ENCODE peak calls at places on chromosomes 6 and 20, in four cellular contexts. J is cardiac muscle cell; N is CD8-positive, alpha-beta T cell; Q is right lobe of liver. R is an unnamed sample.

GRCh38 chr6:2441881-2442475 is 196.6 kb upstream of the GMDS start:
- DNase-seq in J (no peak), N (no peak), Q (no peak), R (peak)

GRCh38 chr6:154239392-154239791 is 117.2 kb downstream of the IPCEF1 start:
- DNase-seq in J (no peak), N (no peak), Q (no peak), R (peak)

GRCh38 chr6:167993169-167993568 is 4.3 kb upstream of the KIF25 start:
- DNase-seq in J (peak), N (no peak), Q (no peak), R (no peak)

GRCh38 chr6:119224095-119224701 is 125.4 kb downstream of the MAN1A1 start:
- DNase-seq in J (no peak), N (no peak), Q (no peak), R (no peak)

GRCh38 chr20:62546606-62547005 is 70.8 kb upstream of the GATA5 start:
- DNase-seq in J (no peak), N (no peak), Q (no peak), R (no peak)

GRCh38 chr6:144346719-144347446 is 61.7 kb downstream of the UTRN start:
- DNase-seq in J (peak), N (no peak), Q (no peak), R (no peak)

GRCh38 chr6:55869731-55870130 is 5.7 kb downstream of the BMP5 start:
- DNase-seq in J (no peak), N (no peak), Q (no peak), R (no peak)

GRCh38 chr6:45436544-45437440 is 59.1 kb upstream of the SUPT3H start:
- DNase-seq in J (peak), N (no peak), Q (no peak), R (no peak)

GRCh38 chr20:7090001-7090400 is 322.5 kb downstream of the BMP2 start:
- DNase-seq in J (no peak), N (no peak), Q (no peak), R (peak)

GRCh38 chr6:1840491-1841121 is 230.9 kb downstream of the FOXC1 start:
- DNase-seq in J (no peak), N (no peak), Q (no peak), R (no peak)

DNA sequence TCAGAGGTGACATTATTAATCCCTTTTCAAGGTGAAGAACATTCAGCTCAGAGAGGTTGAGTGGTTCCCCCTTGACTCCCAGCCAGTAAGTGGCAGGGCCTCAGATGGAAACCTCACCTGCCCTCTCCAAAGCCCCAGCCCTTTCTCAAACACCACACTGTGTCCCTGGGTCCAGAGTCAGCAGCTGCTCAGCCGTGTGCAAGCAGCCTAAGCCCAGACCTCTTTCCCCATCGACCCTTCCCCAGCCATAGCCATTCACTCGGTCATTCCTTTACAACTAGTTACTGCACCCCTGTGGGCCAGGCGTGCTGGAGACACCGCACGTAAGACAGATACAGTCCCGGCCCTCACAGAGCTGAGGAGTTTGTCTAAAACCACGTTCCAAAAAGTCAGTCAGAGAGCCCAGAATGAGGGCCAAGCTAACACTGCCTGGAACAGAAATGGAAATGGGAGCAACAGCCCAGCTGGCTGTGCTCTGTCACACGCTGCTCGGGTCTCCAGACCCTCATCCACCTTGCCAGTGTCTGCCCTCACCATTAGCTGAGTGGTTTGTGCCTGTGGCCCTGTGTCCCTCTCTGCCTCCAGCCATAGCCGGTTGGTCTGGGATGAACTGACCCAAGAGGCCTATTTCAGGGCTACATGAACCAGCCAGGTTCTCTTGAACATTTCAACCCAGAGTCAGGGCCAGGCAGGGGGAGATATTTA is 29.6 kb downstream of the ZC3H12D start:
- DNase-seq in J (no peak), N (no peak), Q (no peak), R (no peak)
- H3K27ac ChIP-seq in J (no peak), N (no peak), Q (peak), R (no peak)

GRCh38 chr6:72674842-72675241 is 53.0 kb downstream of the KCNQ5 start:
- DNase-seq in J (no peak), N (no peak), Q (no peak), R (no peak)

GRCh38 chr6:72675396-72675795 is 53.5 kb downstream of the KCNQ5 start:
- DNase-seq in J (no peak), N (no peak), Q (no peak), R (no peak)

GRCh38 chr6:72676995-72677394 is 55.1 kb downstream of the KCNQ5 start:
- DNase-seq in J (no peak), N (no peak), Q (no peak), R (no peak)

GRCh38 chr6:72672906-72673305 is 51.0 kb downstream of the KCNQ5 start:
- DNase-seq in J (no peak), N (no peak), Q (no peak), R (no peak)

DNA sequence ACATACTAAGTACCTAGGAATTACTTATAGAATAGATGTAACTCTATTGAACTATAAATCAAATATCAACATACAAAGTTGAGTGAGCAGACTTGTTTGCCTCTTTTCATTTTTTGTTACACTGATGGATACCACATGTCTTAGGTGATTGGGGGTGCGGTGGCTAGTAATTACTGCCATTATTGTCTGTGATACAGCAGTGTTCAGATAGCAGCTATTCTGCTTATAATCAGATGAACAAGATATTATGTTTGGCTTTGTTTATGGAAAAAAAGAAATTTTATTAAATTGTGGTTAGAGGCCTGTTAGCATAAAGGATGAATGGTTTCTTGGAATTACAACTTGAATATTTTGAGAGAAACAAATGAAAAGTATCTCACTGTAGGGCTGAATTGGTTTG is 55.9 kb downstream of the KCNQ5 start:
- DNase-seq in J (no peak), N (no peak), Q (no peak), R (no peak)
- H3K27ac ChIP-seq in J (peak), N (no peak), Q (no peak), R (no peak)

GRCh38 chr6:62746161-62746560 is 460.1 kb upstream of the KHDRBS2 start:
- DNase-seq in J (no peak), N (no peak), Q (no peak), R (no peak)
- H3K27ac ChIP-seq in J (no peak), N (no peak), Q (no peak), R (no peak)

DNA sequence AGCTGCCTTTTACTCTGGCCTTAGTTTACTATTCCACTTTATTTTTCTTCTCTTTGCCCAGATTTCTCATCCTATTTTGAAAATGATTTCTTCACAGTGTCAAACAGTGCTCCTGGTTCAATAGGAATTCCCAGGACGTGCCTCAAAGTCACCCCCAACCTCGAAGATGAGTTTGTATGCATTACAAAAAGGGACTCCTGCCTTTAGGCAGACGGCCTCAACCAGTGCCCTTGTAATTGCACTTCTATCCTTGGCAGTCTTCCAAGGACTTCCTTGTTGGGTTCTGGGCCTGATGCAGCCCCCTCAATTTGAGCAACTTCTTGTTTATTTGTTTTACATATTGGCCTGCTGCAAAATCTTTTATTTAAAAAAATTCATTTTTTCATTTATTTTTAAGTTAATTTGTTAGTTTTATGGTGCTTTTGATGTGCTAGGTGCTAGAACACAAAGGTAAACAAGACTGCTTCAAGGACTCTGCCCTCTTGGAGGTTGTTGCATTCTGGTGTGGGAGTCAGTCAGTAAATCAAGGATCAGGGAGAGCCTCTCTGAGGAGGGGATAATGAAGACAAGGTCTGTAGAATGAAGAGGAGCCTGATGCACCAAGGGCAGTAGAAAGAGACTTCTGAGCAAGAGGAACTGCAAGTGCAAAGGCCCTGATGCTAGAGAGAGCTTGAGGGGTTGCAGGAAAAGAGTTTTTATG is 181.5 kb upstream of the LAMP5 start:
- DNase-seq in J (no peak), N (no peak), Q (no peak), R (no peak)
- H3K27ac ChIP-seq in J (peak), N (no peak), Q (no peak), R (no peak)

GRCh38 chr6:35035481-35036030 is 105.6 kb downstream of the TCP11 start:
- DNase-seq in J (no peak), N (no peak), Q (no peak), R (no peak)

GRCh38 chr6:35031611-35032529 is 109.3 kb downstream of the TCP11 start:
- DNase-seq in J (no peak), N (no peak), Q (no peak), R (no peak)

GRCh38 chr6:35034411-35035171 is 106.5 kb downstream of the TCP11 start:
- DNase-seq in J (no peak), N (no peak), Q (no peak), R (no peak)

GRCh38 chr6:35036059-35036827 is 104.9 kb downstream of the TCP11 start:
- DNase-seq in J (no peak), N (no peak), Q (no peak), R (no peak)

GRCh38 chr6:35033683-35034082 is 107.5 kb downstream of the TCP11 start:
- DNase-seq in J (no peak), N (no peak), Q (no peak), R (no peak)
- H3K27ac ChIP-seq in J (no peak), N (no peak), Q (no peak), R (peak)

GRCh38 chr6:51184046-51184445 is 365.4 kb downstream of the TFAP2B start:
- DNase-seq in J (no peak), N (no peak), Q (no peak), R (no peak)
- H3K27ac ChIP-seq in J (no peak), N (no peak), Q (no peak), R (no peak)

GRCh38 chr6:86526238-86526637 is 411.1 kb upstream of the HTR1E start:
- DNase-seq in J (no peak), N (no peak), Q (no peak), R (no peak)

GRCh38 chr6:86535141-86535540 is 402.2 kb upstream of the HTR1E start:
- DNase-seq in J (no peak), N (no peak), Q (no peak), R (no peak)

GRCh38 chr6:86529635-86530034 is 407.7 kb upstream of the HTR1E start:
- DNase-seq in J (no peak), N (no peak), Q (no peak), R (no peak)
- H3K27ac ChIP-seq in J (no peak), N (no peak), Q (no peak), R (no peak)